ENCODE peak calls at places on chromosomes 1 and 21, in four cellular contexts. One of them, this sample, is unnamed.

GRCh38 chr1:216478238-216478637 is 55.0 kb upstream of the USH2A start:
- DNase-seq in lower leg skin: no peak
- DNase-seq in fibroblast of mammary gland: no peak
- DNase-seq in upper lobe of right lung: no peak
- DNase-seq in this sample: no peak

GRCh38 chr1:192575499-192576189 is at the start of gene RGS1:
- DNase-seq in lower leg skin: no peak
- DNase-seq in fibroblast of mammary gland: no peak
- DNase-seq in upper lobe of right lung: peak; percentile 66
- DNase-seq in this sample: no peak

GRCh38 chr1:42736152-42736551 is 3.9 kb downstream of the CLDN19 start:
- DNase-seq in lower leg skin: no peak
- DNase-seq in fibroblast of mammary gland: peak; percentile 40
- DNase-seq in upper lobe of right lung: no peak
- DNase-seq in this sample: no peak

GRCh38 chr1:185474440-185475149 is 157.6 kb upstream of the IVNS1ABP start:
- DNase-seq in lower leg skin: no peak
- DNase-seq in fibroblast of mammary gland: no peak
- DNase-seq in upper lobe of right lung: no peak
- DNase-seq in this sample: no peak

GRCh38 chr1:185864889-185865288 is 130.7 kb downstream of the HMCN1 start:
- DNase-seq in lower leg skin: no peak
- DNase-seq in fibroblast of mammary gland: peak; percentile 99
- DNase-seq in upper lobe of right lung: no peak
- DNase-seq in this sample: no peak

GRCh38 chr21:37619464-37619974 is 252.9 kb downstream of the DYRK1A start:
- DNase-seq in lower leg skin: peak; percentile 21
- DNase-seq in fibroblast of mammary gland: no peak
- DNase-seq in upper lobe of right lung: no peak
- DNase-seq in this sample: no peak

GRCh38 chr1:54245501-54245900 is 45.5 kb downstream of the MRPL37 start:
- DNase-seq in lower leg skin: no peak
- DNase-seq in fibroblast of mammary gland: peak; percentile 11
- DNase-seq in upper lobe of right lung: no peak
- DNase-seq in this sample: no peak

GRCh38 chr1:70008658-70009057 is 196.7 kb downstream of the LRRC40 start:
- DNase-seq in lower leg skin: no peak
- DNase-seq in fibroblast of mammary gland: peak; percentile 21
- DNase-seq in upper lobe of right lung: no peak
- DNase-seq in this sample: no peak

GRCh38 chr1:214899908-214900470 is 182.5 kb upstream of the KCNK2 start:
- DNase-seq in lower leg skin: no peak
- DNase-seq in fibroblast of mammary gland: peak; percentile 7
- DNase-seq in upper lobe of right lung: no peak
- DNase-seq in this sample: no peak

GRCh38 chr21:36860736-36861594 is 105.5 kb downstream of the HLCS start:
- DNase-seq in lower leg skin: no peak
- DNase-seq in fibroblast of mammary gland: no peak
- DNase-seq in upper lobe of right lung: no peak
- DNase-seq in this sample: no peak

GRCh38 chr1:233707153-233707905 is 93.4 kb downstream of the KCNK1 start:
- DNase-seq in lower leg skin: no peak
- DNase-seq in fibroblast of mammary gland: peak; percentile 63
- DNase-seq in upper lobe of right lung: no peak
- DNase-seq in this sample: peak; percentile 68

GRCh38 chr1:5962265-5963105 is 29.7 kb downstream of the NPHP4 start:
- DNase-seq in lower leg skin: no peak
- DNase-seq in fibroblast of mammary gland: no peak
- DNase-seq in upper lobe of right lung: peak; percentile 49
- DNase-seq in this sample: no peak

GRCh38 chr1:204316164-204316563 is 43.6 kb downstream of the PLEKHA6 start:
- DNase-seq in lower leg skin: no peak
- DNase-seq in fibroblast of mammary gland: no peak
- DNase-seq in upper lobe of right lung: no peak
- DNase-seq in this sample: no peak

GRCh38 chr1:234214129-234214910 is 158.9 kb upstream of the COA6 start:
- DNase-seq in lower leg skin: no peak
- DNase-seq in fibroblast of mammary gland: no peak
- DNase-seq in upper lobe of right lung: peak; percentile 85
- DNase-seq in this sample: no peak

GRCh38 chr1:37410080-37410479 is 64.3 kb upstream of the ZC3H12A start:
- DNase-seq in lower leg skin: no peak
- DNase-seq in fibroblast of mammary gland: no peak
- DNase-seq in upper lobe of right lung: no peak
- DNase-seq in this sample: no peak

GRCh38 chr1:39270368-39270767 is 65.9 kb downstream of the MACF1 start:
- DNase-seq in lower leg skin: no peak
- DNase-seq in fibroblast of mammary gland: no peak
- DNase-seq in upper lobe of right lung: no peak
- DNase-seq in this sample: no peak

GRCh38 chr1:227947678-227948492 is at the start of gene WNT9A:
- DNase-seq in lower leg skin: no peak
- DNase-seq in fibroblast of mammary gland: peak; percentile 45
- DNase-seq in upper lobe of right lung: peak; percentile 75
- DNase-seq in this sample: no peak
- H3K4me3 ChIP-seq in lower leg skin: peak within 1 kb of the TSS; percentile 11
- H3K4me3 ChIP-seq in fibroblast of mammary gland: peak within 1 kb of the TSS; percentile 42
- H3K4me3 ChIP-seq in upper lobe of right lung: peak within 1 kb of the TSS; percentile 55
- H3K4me3 ChIP-seq in this sample: peak within 1 kb of the TSS; percentile 62

DNA sequence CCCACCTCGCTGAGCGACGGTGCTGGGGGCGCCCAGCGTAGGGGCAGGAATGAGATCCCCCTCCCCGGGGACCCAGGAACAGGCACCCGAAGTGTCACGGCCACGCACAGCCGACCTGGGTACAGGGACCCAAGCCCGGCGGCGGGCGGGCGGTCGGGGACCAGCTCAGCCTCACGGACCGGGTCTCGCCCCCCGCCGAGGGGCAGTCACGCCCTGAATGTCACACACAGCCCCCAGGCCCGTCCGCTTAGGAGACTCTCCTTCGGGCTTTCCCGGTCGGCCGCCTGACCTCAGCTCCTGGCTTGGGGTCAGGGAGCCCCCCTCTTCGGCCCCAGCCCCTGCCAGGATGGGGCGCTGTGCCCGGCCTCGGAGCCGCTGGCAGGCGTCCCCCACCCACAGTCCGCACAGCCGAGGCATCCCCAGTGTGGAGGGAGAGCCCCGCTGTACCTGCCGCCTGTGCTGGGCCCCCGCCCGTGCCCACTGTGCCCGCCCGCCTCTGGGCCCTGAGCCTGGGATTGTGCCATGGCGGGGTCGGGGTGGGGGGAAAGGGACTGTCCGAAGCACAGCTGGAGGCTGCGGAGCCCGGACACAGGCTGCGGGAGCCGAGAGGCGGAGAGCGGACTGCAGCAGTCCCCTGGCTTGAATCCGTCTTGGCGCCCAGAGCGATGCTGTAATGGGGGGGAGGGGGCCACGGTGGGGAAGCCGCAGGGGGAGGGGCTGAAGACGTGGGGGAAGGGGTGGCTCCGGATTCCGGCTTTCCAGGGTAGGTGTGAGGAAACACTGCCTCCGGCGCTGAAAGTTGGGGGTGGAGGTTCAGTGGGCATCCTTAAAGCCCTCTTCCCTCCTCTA is 627 bp upstream of the DLGAP3 start:
- DNase-seq in lower leg skin: no peak
- DNase-seq in fibroblast of mammary gland: no peak
- DNase-seq in upper lobe of right lung: no peak
- DNase-seq in this sample: no peak
- TF ChIP-seq CTCF in lower leg skin: no peak
- TF ChIP-seq CTCF in fibroblast of mammary gland: no peak
- TF ChIP-seq CTCF in upper lobe of right lung: no peak
- TF ChIP-seq CTCF in this sample: no peak

GRCh38 chr1:93905734-93906133 is 3.5 kb downstream of the GCLM start:
- DNase-seq in lower leg skin: no peak
- DNase-seq in fibroblast of mammary gland: peak; percentile 74
- DNase-seq in upper lobe of right lung: no peak
- DNase-seq in this sample: no peak

GRCh38 chr1:93900723-93901504 is 8.3 kb downstream of the GCLM start:
- DNase-seq in lower leg skin: no peak
- DNase-seq in fibroblast of mammary gland: no peak
- DNase-seq in upper lobe of right lung: no peak
- DNase-seq in this sample: no peak

GRCh38 chr1:93905051-93905450 is 4.2 kb downstream of the GCLM start:
- DNase-seq in lower leg skin: no peak
- DNase-seq in fibroblast of mammary gland: no peak
- DNase-seq in upper lobe of right lung: no peak
- DNase-seq in this sample: no peak

GRCh38 chr1:93906480-93906879 is 2.8 kb downstream of the GCLM start:
- DNase-seq in lower leg skin: no peak
- DNase-seq in fibroblast of mammary gland: no peak
- DNase-seq in upper lobe of right lung: no peak
- DNase-seq in this sample: no peak

GRCh38 chr1:93904228-93904627 is 5.0 kb downstream of the GCLM start:
- DNase-seq in lower leg skin: no peak
- DNase-seq in fibroblast of mammary gland: no peak
- DNase-seq in upper lobe of right lung: no peak
- DNase-seq in this sample: no peak
- H3K4me3 ChIP-seq in lower leg skin: no peak overlapping the region
- H3K4me3 ChIP-seq in fibroblast of mammary gland: no peak overlapping the region
- H3K4me3 ChIP-seq in upper lobe of right lung: no peak overlapping the region
- H3K4me3 ChIP-seq in this sample: no peak overlapping the region

GRCh38 chr1:151715726-151716404 is 738 bp downstream of the CELF3 start:
- DNase-seq in lower leg skin: no peak
- DNase-seq in fibroblast of mammary gland: no peak
- DNase-seq in upper lobe of right lung: no peak
- DNase-seq in this sample: no peak
- TF ChIP-seq CTCF in lower leg skin: no peak
- TF ChIP-seq CTCF in fibroblast of mammary gland: no peak
- TF ChIP-seq CTCF in upper lobe of right lung: no peak
- TF ChIP-seq CTCF in this sample: peak; percentile 20

DNA sequence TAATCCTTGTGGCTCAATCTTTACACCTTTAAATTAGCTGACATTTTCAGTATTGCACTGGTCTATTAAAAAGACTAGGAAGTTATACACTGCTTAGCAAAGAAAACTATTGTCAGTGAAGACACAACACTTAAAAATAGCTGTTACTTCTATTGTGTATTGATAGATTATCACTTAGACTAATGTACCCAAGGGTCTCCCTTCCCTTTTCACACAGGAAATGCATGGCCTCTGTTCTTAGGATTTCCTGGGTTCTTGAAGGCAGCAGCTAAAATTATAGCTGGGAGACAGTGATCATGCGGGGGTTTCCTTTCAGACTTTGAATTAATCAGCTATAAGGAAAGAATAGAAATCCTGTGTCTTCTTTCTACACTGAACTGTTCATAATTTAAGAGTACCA is 12.8 kb downstream of the DIP2A start:
- DNase-seq in lower leg skin: no peak
- DNase-seq in fibroblast of mammary gland: no peak
- DNase-seq in upper lobe of right lung: no peak
- DNase-seq in this sample: no peak
- H3K4me3 ChIP-seq in lower leg skin: no peak overlapping the region
- H3K4me3 ChIP-seq in fibroblast of mammary gland: no peak overlapping the region
- H3K4me3 ChIP-seq in upper lobe of right lung: no peak overlapping the region
- H3K4me3 ChIP-seq in this sample: no peak overlapping the region

DNA sequence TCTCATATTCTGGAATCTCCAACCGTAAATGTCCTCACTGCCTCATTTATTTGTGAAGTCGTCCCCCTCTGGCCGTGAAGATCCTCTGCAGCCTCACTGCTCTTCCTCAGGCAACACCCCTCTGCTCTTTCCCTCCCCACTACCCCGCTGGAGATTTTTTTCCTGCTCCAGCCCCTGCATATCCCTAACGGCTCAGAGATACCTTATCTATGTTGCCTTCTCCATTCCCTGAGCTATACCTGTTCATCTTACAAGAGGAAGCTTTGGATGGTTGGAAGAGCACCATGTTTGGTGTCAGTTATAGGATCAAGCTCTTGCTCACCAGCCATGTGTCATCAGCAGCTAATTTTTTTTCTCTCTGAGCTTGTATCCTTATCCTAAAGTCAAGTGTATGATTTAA is 26.4 kb downstream of the LRRC8B start:
- DNase-seq in lower leg skin: no peak
- DNase-seq in fibroblast of mammary gland: no peak
- DNase-seq in upper lobe of right lung: no peak
- DNase-seq in this sample: no peak
- TF ChIP-seq CTCF in lower leg skin: no peak
- TF ChIP-seq CTCF in fibroblast of mammary gland: no peak
- TF ChIP-seq CTCF in upper lobe of right lung: no peak
- TF ChIP-seq CTCF in this sample: no peak

GRCh38 chr1:24556414-24556795 is 518 bp downstream of the NCMAP start:
- DNase-seq in lower leg skin: no peak
- DNase-seq in fibroblast of mammary gland: no peak
- DNase-seq in upper lobe of right lung: no peak
- DNase-seq in this sample: no peak
- H3K4me3 ChIP-seq in lower leg skin: no peak overlapping the region
- H3K4me3 ChIP-seq in fibroblast of mammary gland: no peak overlapping the region
- H3K4me3 ChIP-seq in upper lobe of right lung: peak overlapping the region; percentile 44
- H3K4me3 ChIP-seq in this sample: peak overlapping the region; percentile 25

GRCh38 chr1:209527372-209527771 is 56.1 kb upstream of the CAMK1G start:
- DNase-seq in lower leg skin: no peak
- DNase-seq in fibroblast of mammary gland: peak; percentile 74
- DNase-seq in upper lobe of right lung: no peak
- DNase-seq in this sample: no peak
- TF ChIP-seq CTCF in lower leg skin: no peak
- TF ChIP-seq CTCF in fibroblast of mammary gland: no peak
- TF ChIP-seq CTCF in upper lobe of right lung: no peak
- TF ChIP-seq CTCF in this sample: no peak

GRCh38 chr21:33069994-33070811 is at the start of gene OLIG1:
- DNase-seq in lower leg skin: no peak
- DNase-seq in fibroblast of mammary gland: peak; percentile 8
- DNase-seq in upper lobe of right lung: peak; percentile 81
- DNase-seq in this sample: no peak

GRCh38 chr21:33069243-33069642 is 698 bp upstream of the OLIG1 start:
- DNase-seq in lower leg skin: no peak
- DNase-seq in fibroblast of mammary gland: no peak
- DNase-seq in upper lobe of right lung: no peak
- DNase-seq in this sample: no peak

GRCh38 chr21:33070921-33071877 is 1.3 kb downstream of the OLIG1 start:
- DNase-seq in lower leg skin: no peak
- DNase-seq in fibroblast of mammary gland: no peak
- DNase-seq in upper lobe of right lung: no peak
- DNase-seq in this sample: no peak

GRCh38 chr21:33067457-33067856 is 2.5 kb upstream of the OLIG1 start:
- DNase-seq in lower leg skin: no peak
- DNase-seq in fibroblast of mammary gland: no peak
- DNase-seq in upper lobe of right lung: no peak
- DNase-seq in this sample: no peak

DNA sequence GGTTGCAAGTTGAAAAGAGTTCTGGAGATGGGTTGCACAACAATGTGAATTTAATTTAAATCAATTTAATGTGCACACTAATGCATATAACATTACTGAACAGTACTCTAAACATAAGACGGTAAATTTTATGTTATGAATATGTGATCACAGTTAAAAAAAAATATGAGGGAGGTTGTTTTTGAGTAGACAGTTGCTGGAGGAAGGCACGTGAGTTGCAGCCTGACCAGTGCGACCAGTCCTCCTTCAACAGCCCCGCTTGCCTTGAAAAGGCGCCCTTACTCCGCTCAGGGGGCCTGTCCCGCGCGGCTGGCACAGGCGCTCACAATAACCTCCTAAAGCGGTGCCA is 322 bp upstream of the OLIG1 start:
- DNase-seq in lower leg skin: no peak
- DNase-seq in fibroblast of mammary gland: no peak
- DNase-seq in upper lobe of right lung: no peak
- DNase-seq in this sample: no peak
- H3K4me3 ChIP-seq in lower leg skin: no peak overlapping the region
- H3K4me3 ChIP-seq in fibroblast of mammary gland: no peak overlapping the region
- H3K4me3 ChIP-seq in upper lobe of right lung: peak overlapping the region; percentile 41
- H3K4me3 ChIP-seq in this sample: no peak overlapping the region